ENCODE peak calls at places on chromosomes 6 and 20, in six cellular contexts. M is osteocyte, Z is breast epithelium, B is colonic mucosa, R is mucosa of descending colon, Q is GM12865. J is an unnamed sample.

GRCh38 chr20:15919118-15919517 is 654.1 kb downstream of the KIF16B start:
- DNase-seq in R (no peak), B (no peak), M (no peak), Z (no peak), Q (no peak), J (no peak)

GRCh38 chr6:166736606-166737005 is 109.6 kb upstream of the RPS6KA2 start:
- DNase-seq in R (no peak), Q (no peak), Z (no peak), B (no peak), M (no peak), J (no peak)

GRCh38 chr6:148952147-148953041 is 205.6 kb downstream of the UST start:
- DNase-seq in Z (no peak), Q (no peak), M (no peak), R (no peak), B (no peak), J (no peak)

GRCh38 chr20:63147532-63147931 is 68.4 kb downstream of the YTHDF1 start:
- DNase-seq in M (no peak), Q (no peak), R (no peak), B (no peak), Z (no peak), J (no peak)

GRCh38 chr6:5028921-5029320 is 25.1 kb upstream of the RPP40 start:
- DNase-seq in Z (no peak), R (no peak), Q (no peak), B (no peak), M (no peak), J (no peak)

GRCh38 chr6:157343732-157344131 is 20.4 kb upstream of the TMEM242 start:
- DNase-seq in B (no peak), Q (no peak), R (no peak), Z (no peak), M (no peak), J (no peak)

GRCh38 chr6:154732824-154733609 is at the start of gene SCAF8:
- DNase-seq in B (peak), Q (peak), M (peak), Z (peak), R (peak), J (peak)

GRCh38 chr20:33298391-33298790 is 15.4 kb downstream of the BPIFB1 start:
- DNase-seq in Q (no peak), M (no peak), Z (no peak), R (no peak), B (no peak), J (no peak)

GRCh38 chr6:127904160-127904559 is 3.3 kb upstream of the THEMIS start:
- DNase-seq in R (no peak), M (no peak), Z (no peak), B (no peak), Q (no peak), J (no peak)

GRCh38 chr6:105428342-105428957 is 25.6 kb upstream of the PREP start:
- DNase-seq in Z (no peak), R (no peak), M (no peak), Q (no peak), B (no peak), J (no peak)

GRCh38 chr6:165571068-165571682 is 91.9 kb downstream of the PDE10A start:
- DNase-seq in Z (no peak), R (no peak), M (no peak), B (no peak), Q (no peak), J (no peak)

GRCh38 chr20:4227085-4227821 is 211.9 kb upstream of the RNF24 start:
- DNase-seq in Z (no peak), M (no peak), B (no peak), R (peak), Q (peak), J (no peak)

GRCh38 chr6:43436577-43437282 is 9.4 kb downstream of the ABCC10 start:
- DNase-seq in M (no peak), Q (no peak), R (no peak), Z (no peak), B (no peak), J (no peak)

GRCh38 chr20:44433751-44434538 is 41.7 kb upstream of the TTPAL start:
- DNase-seq in M (no peak), B (peak), R (peak), Q (no peak), Z (no peak), J (no peak)

GRCh38 chr6:5214570-5215052 is 46.1 kb downstream of the LYRM4 start:
- DNase-seq in Z (no peak), M (no peak), B (peak), R (peak), Q (peak), J (peak)

GRCh38 chr6:167779123-167779992 is 47.4 kb upstream of the AFDN start:
- DNase-seq in M (no peak), B (no peak), R (no peak), Z (no peak), Q (no peak), J (no peak)

GRCh38 chr20:33299111-33299603 is 16.1 kb downstream of the BPIFB1 start:
- DNase-seq in Q (peak), M (peak), R (peak), Z (peak), B (peak), J (peak)

GRCh38 chr20:62831854-62832211 is 15.0 kb downstream of the COL9A3 start:
- DNase-seq in M (no peak), Q (no peak), B (no peak), Z (no peak), R (no peak), J (no peak)

GRCh38 chr6:56683882-56684281 is 41.2 kb upstream of the DST start:
- DNase-seq in M (no peak), Q (no peak), Z (no peak), R (no peak), B (peak), J (no peak)

GRCh38 chr6:70956451-70957283 is at the start of gene B3GAT2:
- DNase-seq in Z (no peak), Q (peak), R (peak), M (peak), B (no peak), J (peak)

GRCh38 chr20:36629719-36630340 is 16.2 kb downstream of the SLA2 start:
- DNase-seq in Z (no peak), Q (peak), M (no peak), B (no peak), R (peak), J (no peak)

GRCh38 chr20:61923371-61924166 is 142.1 kb downstream of the TAF4 start:
- DNase-seq in Q (no peak), M (no peak), B (no peak), Z (no peak), R (no peak), J (no peak)

GRCh38 chr6:132490024-132490423 is 22.9 kb downstream of the STX7 start:
- DNase-seq in Q (peak), M (no peak), R (no peak), B (no peak), Z (no peak), J (no peak)

GRCh38 chr6:20119446-20119845 is 92.8 kb downstream of the MBOAT1 start:
- DNase-seq in B (no peak), R (no peak), Q (no peak), M (no peak), Z (no peak), J (no peak)

GRCh38 chr6:110852769-110853168 is 21.8 kb upstream of the AMD1 start:
- DNase-seq in M (no peak), Z (no peak), Q (no peak), B (no peak), R (no peak), J (no peak)

GRCh38 chr6:21537660-21538059 is 55.9 kb upstream of the SOX4 start:
- DNase-seq in R (no peak), Q (no peak), Z (no peak), B (peak), M (no peak), J (no peak)

GRCh38 chr6:11974089-11974488 is 38.0 kb upstream of the HIVEP1 start:
- DNase-seq in Z (no peak), B (no peak), M (no peak), R (no peak), Q (no peak), J (no peak)

GRCh38 chr6:108102965-108103364 is 28.4 kb upstream of the OSTM1 start:
- DNase-seq in R (no peak), Q (no peak), Z (no peak), M (no peak), B (no peak), J (no peak)

GRCh38 chr20:62370115-62370806 is 3.1 kb upstream of the LAMA5 start:
- DNase-seq in M (no peak), B (no peak), Q (peak), R (no peak), Z (peak), J (no peak)

GRCh38 chr20:64064145-64064698 is 1.2 kb downstream of the TCEA2 start:
- DNase-seq in Z (no peak), M (no peak), R (no peak), B (no peak), Q (no peak), J (no peak)

GRCh38 chr6:79544939-79545450 is 7.8 kb upstream of the LCA5 start:
- DNase-seq in Q (peak), M (peak), B (peak), Z (peak), R (peak), J (no peak)
- TF ChIP-seq CTCF in Q (peak), M (peak), B (peak), Z (peak), R (no peak), J (no peak)

GRCh38 chr6:161374971-161375873 is 101.4 kb upstream of the AGPAT4 start:
- DNase-seq in M (no peak), Z (peak), Q (peak), R (peak), B (peak), J (no peak)
- TF ChIP-seq CTCF in M (no peak), Z (no peak), Q (no peak), R (no peak), B (no peak), J (no peak)

DNA sequence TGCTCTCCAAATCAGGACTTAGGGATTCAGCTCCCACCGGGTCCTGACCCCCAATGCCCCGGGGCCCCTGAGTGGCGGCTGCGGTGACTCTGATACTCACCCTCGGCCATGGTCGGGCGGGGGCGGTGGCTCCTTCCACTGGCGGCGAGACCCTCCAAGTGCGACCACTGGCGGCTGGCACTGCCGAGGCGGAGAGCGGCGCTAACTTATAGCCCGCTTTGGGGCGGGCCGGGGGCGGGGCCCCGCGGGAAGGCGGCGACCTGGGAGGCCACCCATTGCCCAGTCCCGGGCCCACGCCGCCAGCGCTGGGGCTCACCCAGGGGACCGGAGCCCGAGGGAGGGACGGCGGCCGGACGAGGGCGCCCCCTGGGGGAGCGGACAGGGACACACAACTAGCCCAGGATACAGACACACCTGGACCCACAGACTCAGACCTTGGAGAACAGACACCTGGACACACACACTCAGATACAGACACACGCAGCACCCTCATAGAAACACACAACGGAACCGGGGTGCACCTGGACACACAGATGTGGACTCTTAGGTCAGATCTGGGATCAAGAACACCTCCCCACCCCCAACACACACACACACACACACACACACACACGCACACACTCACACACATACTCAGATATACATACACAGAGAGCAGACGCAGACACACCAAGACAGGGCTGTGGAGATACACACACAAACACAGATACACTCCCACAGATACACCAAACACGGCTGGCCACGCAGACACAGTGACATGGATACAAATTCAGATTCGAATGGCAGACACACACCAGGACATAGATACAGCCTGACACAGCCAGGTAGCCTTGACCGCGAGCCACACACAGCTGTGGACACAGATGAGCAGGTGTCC is at the start of gene TGM2:
- DNase-seq in M (no peak), R (peak), Q (peak), B (peak), Z (no peak), J (peak)
- TF ChIP-seq CTCF in M (peak), R (peak), Q (peak), B (peak), Z (peak), J (no peak)

GRCh38 chr20:54174452-54175175 is 828 bp upstream of the CYP24A1 start:
- DNase-seq in B (no peak), Q (no peak), Z (no peak), R (no peak), M (no peak), J (no peak)

GRCh38 chr20:54172532-54172855 is 1.3 kb downstream of the CYP24A1 start:
- DNase-seq in Q (no peak), Z (no peak), B (no peak), M (no peak), R (no peak), J (no peak)

GRCh38 chr20:54173653-54174451 is at the start of gene CYP24A1:
- DNase-seq in B (no peak), M (no peak), Q (no peak), Z (no peak), R (peak), J (no peak)

GRCh38 chr20:54170963-54171362 is 2.8 kb downstream of the CYP24A1 start:
- DNase-seq in M (no peak), R (no peak), B (no peak), Q (no peak), Z (no peak), J (no peak)

GRCh38 chr20:54172856-54173652 is 732 bp downstream of the CYP24A1 start:
- DNase-seq in Q (no peak), Z (no peak), B (peak), M (no peak), R (peak), J (no peak)
- TF ChIP-seq CTCF in Q (no peak), Z (no peak), B (no peak), M (no peak), R (no peak), J (no peak)

DNA sequence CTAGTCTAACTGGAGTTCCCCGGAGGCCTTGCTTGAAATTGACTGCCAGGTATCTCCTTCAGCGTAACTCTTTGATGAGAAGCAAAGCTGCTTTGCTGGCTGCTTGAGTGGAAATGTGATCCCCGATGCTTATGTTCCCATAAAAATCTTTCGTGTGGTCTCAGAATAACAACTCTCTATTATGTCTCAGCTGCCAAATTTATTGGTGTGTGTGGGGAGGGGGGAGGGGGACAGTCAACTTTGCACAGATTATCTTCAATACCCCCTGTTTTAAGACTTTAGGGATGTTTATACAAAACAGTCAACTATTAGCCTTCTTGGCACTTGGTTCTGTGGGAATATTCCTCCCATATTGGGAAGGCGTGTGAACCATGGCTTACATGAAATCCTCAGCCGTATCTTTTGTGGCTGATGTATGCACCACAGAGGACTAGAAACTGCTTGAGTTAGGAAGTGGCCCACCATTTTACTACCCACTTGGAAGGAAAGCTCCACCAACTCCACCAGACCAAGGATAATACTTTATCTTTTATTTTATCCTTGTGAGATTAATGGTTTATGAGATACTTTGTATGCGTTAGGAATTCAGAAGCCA is 101.5 kb upstream of the SLC24A3 start:
- DNase-seq in M (no peak), Z (no peak), Q (no peak), B (no peak), R (no peak), J (no peak)
- TF ChIP-seq CTCF in M (no peak), Z (no peak), Q (no peak), B (no peak), R (no peak), J (no peak)